ENCODE peak calls at places on chromosome 11, in six cellular contexts. Z is mucosa of gallbladder, U is glutamatergic neuron, E is GM10248, V is tibial artery, I is transverse colon. N is an unnamed sample.
A peak's percentile ranks its signal among the peaks of the same experiment; 100 is the strongest.

GRCh38 chr11:369336-370018 is at the start of gene B4GALNT4:
- DNase-seq in E (no peak), V (no peak), U (peak; percentile 83), I (no peak), Z (no peak), N (no peak)

GRCh38 chr11:119684361-119685072 is 44.5 kb downstream of the NECTIN1 start:
- DNase-seq in V (no peak), I (no peak), Z (no peak), E (no peak), U (peak; percentile 53), N (no peak)

GRCh38 chr11:31355131-31355530 is 14.4 kb downstream of the DCDC1 start:
- DNase-seq in E (no peak), I (no peak), V (no peak), Z (no peak), U (no peak), N (no peak)

GRCh38 chr11:73283316-73284035 is 11.3 kb downstream of the P2RY6 start:
- DNase-seq in V (peak; percentile 60), I (no peak), Z (no peak), U (no peak), E (no peak), N (no peak)

GRCh38 chr11:58905716-58906547 is 33.4 kb upstream of the GLYATL1 start:
- DNase-seq in Z (peak; percentile 79), U (peak; percentile 75), E (no peak), I (peak; percentile 50), V (peak; percentile 64), N (peak; percentile 56)

GRCh38 chr11:1297576-1298473 is 11.6 kb downstream of the TOLLIP start:
- DNase-seq in U (peak; percentile 9), Z (no peak), E (no peak), V (no peak), I (peak; percentile 35), N (no peak)

GRCh38 chr11:18720086-18720810 is 5.7 kb downstream of the IGSF22 start:
- DNase-seq in I (no peak), E (no peak), V (no peak), Z (no peak), U (no peak), N (no peak)

GRCh38 chr11:73429121-73429740 is 53.0 kb downstream of the RELT start:
- DNase-seq in Z (no peak), U (no peak), I (no peak), V (no peak), E (no peak), N (no peak)

GRCh38 chr11:105838668-105839403 is 183.2 kb downstream of the MSANTD4 start:
- DNase-seq in U (no peak), I (no peak), E (no peak), Z (no peak), V (no peak), N (no peak)

GRCh38 chr11:29293825-29294224 is 723.0 kb downstream of the KCNA4 start:
- DNase-seq in I (no peak), Z (no peak), V (no peak), U (no peak), E (peak; percentile 5), N (no peak)

GRCh38 chr11:71221201-71221600 is 31.2 kb downstream of the SHANK2 start:
- DNase-seq in Z (no peak), I (no peak), E (no peak), V (peak; percentile 6), U (no peak), N (no peak)

GRCh38 chr11:107591098-107591445 is at the start of gene ELMOD1:
- DNase-seq in U (peak; percentile 83), I (peak; percentile 19), E (peak; percentile 67), Z (no peak), V (peak; percentile 68), N (peak; percentile 19)

GRCh38 chr11:75204685-75205667 is 35.6 kb upstream of the TPBGL start:
- DNase-seq in E (peak; percentile 88), U (peak; percentile 94), V (peak; percentile 85), Z (peak; percentile 90), I (peak; percentile 90), N (peak; percentile 93)

GRCh38 chr11:2975594-2975993 is 16.5 kb downstream of the NAP1L4 start:
- DNase-seq in I (no peak), E (peak; percentile 39), U (no peak), Z (no peak), V (no peak), N (no peak)

GRCh38 chr11:15981292-15981691 is 375.1 kb downstream of the SOX6 start:
- DNase-seq in E (no peak), U (no peak), V (no peak), Z (no peak), I (no peak), N (no peak)